ENCODE peak calls at places on chromosomes 6 and 20, in four cellular contexts. One of them, this sample, is unnamed. For H3K9me1, the result is how much of the 10 kb centered on the place peaks cover.

GRCh38 chr20:9348746-9349145 is 165.6 kb upstream of the LAMP5 start:
- DNase-seq in IMR-90: peak
- DNase-seq in K562: no peak
- DNase-seq in keratinocyte: no peak
- DNase-seq in this sample: peak

GRCh38 chr6:160990847-160991410 is 640 bp upstream of the MAP3K4 start:
- DNase-seq in IMR-90: peak
- DNase-seq in K562: no peak
- DNase-seq in keratinocyte: no peak
- DNase-seq in this sample: peak

GRCh38 chr6:159490298-159490937 is 202.6 kb downstream of the SOD2 start:
- DNase-seq in IMR-90: no peak
- DNase-seq in K562: no peak
- DNase-seq in keratinocyte: no peak
- DNase-seq in this sample: no peak

GRCh38 chr6:125829433-125829832 is 38.7 kb downstream of the NCOA7 start:
- DNase-seq in IMR-90: no peak
- DNase-seq in K562: no peak
- DNase-seq in keratinocyte: no peak
- DNase-seq in this sample: no peak

GRCh38 chr20:38625896-38626295 is 24.3 kb downstream of the ARHGAP40 start:
- DNase-seq in IMR-90: no peak
- DNase-seq in K562: no peak
- DNase-seq in keratinocyte: no peak
- DNase-seq in this sample: no peak

GRCh38 chr20:54123587-54124180 is 50.1 kb downstream of the CYP24A1 start:
- DNase-seq in IMR-90: peak
- DNase-seq in K562: no peak
- DNase-seq in keratinocyte: peak
- DNase-seq in this sample: no peak

GRCh38 chr20:56558968-56559367 is 25.9 kb downstream of the FAM209B start:
- DNase-seq in IMR-90: no peak
- DNase-seq in K562: no peak
- DNase-seq in keratinocyte: no peak
- DNase-seq in this sample: no peak

GRCh38 chr20:8627386-8628030 is 441.4 kb upstream of the PLCB4 start:
- DNase-seq in IMR-90: peak
- DNase-seq in K562: no peak
- DNase-seq in keratinocyte: no peak
- DNase-seq in this sample: peak

GRCh38 chr6:157172088-157172768 is 151.1 kb downstream of the TMEM242 start:
- DNase-seq in IMR-90: no peak
- DNase-seq in K562: no peak
- DNase-seq in keratinocyte: no peak
- DNase-seq in this sample: no peak
- H2AFZ ChIP-seq in IMR-90: no peak
- H2AFZ ChIP-seq in K562: no peak
- H2AFZ ChIP-seq in keratinocyte: no peak
- H2AFZ ChIP-seq in this sample: no peak

GRCh38 chr6:65997539-65997938 is 290.5 kb upstream of the EYS start:
- DNase-seq in IMR-90: no peak
- DNase-seq in K562: no peak
- DNase-seq in keratinocyte: no peak
- DNase-seq in this sample: no peak
- H3K9me1 ChIP-seq in IMR-90: under half
- H3K9me1 ChIP-seq in K562: under half
- H3K9me1 ChIP-seq in keratinocyte: under half
- H3K9me1 ChIP-seq in this sample: under half

DNA sequence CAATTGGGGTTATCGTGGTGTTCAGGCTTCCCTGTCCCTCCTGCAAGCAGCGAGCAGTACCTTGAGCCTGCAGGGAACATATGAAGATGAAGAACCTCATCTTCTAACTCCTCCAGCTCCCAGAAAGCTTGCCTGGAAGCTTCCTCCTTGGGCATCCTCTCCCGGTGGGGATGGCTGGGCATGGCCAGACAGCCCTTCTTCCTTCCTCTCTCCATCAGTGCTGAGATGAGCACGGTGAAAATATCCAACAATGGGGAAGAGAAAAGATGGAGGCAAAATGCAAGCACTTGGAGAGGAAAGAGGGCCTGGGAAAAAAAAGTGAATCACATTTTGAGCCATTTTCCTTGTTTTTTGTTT is 107.7 kb upstream of the FOXA2 start:
- DNase-seq in IMR-90: no peak
- DNase-seq in K562: no peak
- DNase-seq in keratinocyte: no peak
- DNase-seq in this sample: no peak
- H2AFZ ChIP-seq in IMR-90: peak
- H2AFZ ChIP-seq in K562: peak
- H2AFZ ChIP-seq in keratinocyte: peak
- H2AFZ ChIP-seq in this sample: peak

GRCh38 chr20:57756921-57757320 is 47.1 kb upstream of the PMEPA1 start:
- DNase-seq in IMR-90: no peak
- DNase-seq in K562: no peak
- DNase-seq in keratinocyte: no peak
- DNase-seq in this sample: no peak
- H3K9me1 ChIP-seq in IMR-90: under half
- H3K9me1 ChIP-seq in K562: under half
- H3K9me1 ChIP-seq in keratinocyte: under half
- H3K9me1 ChIP-seq in this sample: under half

GRCh38 chr6:169310983-169311382 is 57.3 kb upstream of the THBS2 start:
- DNase-seq in IMR-90: no peak
- DNase-seq in K562: no peak
- DNase-seq in keratinocyte: no peak
- DNase-seq in this sample: no peak

GRCh38 chr6:169315830-169316614 is 62.4 kb upstream of the THBS2 start:
- DNase-seq in IMR-90: no peak
- DNase-seq in K562: no peak
- DNase-seq in keratinocyte: no peak
- DNase-seq in this sample: no peak

GRCh38 chr6:169316651-169317050 is 63.0 kb upstream of the THBS2 start:
- DNase-seq in IMR-90: no peak
- DNase-seq in K562: no peak
- DNase-seq in keratinocyte: no peak
- DNase-seq in this sample: no peak

GRCh38 chr6:169313347-169314010 is 59.8 kb upstream of the THBS2 start:
- DNase-seq in IMR-90: no peak
- DNase-seq in K562: no peak
- DNase-seq in keratinocyte: no peak
- DNase-seq in this sample: no peak

DNA sequence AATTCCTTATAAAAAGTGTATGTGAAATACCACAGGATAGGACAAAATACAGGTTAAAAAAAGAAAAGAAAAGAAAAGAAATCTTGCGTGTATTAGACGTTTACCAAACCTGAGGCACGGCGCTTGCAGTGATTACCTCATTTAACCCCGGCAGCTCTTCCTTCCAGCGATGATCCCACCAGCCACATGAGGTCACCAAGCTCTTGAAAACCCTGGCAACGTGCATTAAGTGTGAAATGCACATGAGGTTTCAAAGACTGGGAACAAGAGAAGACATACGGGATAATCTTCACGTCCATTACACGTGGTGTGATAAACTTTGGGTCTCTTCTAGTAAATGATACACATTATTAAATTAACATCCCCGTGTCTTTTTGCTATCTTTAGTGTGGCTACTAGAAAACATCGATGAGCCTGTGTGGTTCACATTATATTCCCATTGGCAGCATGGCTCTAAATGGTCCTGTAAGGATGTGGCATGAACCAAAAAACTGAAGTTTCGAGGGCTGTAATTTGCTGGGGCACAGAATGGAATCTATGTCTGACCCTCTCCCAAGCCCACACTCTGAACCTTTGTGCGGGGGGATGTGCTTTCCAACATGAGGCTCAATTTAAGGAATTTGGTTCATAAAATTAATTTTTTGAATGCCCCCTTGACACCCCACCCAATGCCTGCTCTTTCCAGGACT is 59.2 kb upstream of the THBS2 start:
- DNase-seq in IMR-90: no peak
- DNase-seq in K562: no peak
- DNase-seq in keratinocyte: no peak
- DNase-seq in this sample: no peak
- H2AFZ ChIP-seq in IMR-90: no peak
- H2AFZ ChIP-seq in K562: no peak
- H2AFZ ChIP-seq in keratinocyte: no peak
- H2AFZ ChIP-seq in this sample: no peak

This sample was measured in endothelial cell of umbilical vein.